ENCODE peak calls at places on chromosomes 11 and 22, in eight cellular contexts. One of them, this sample, is unnamed.

GRCh38 chr22:37428649-37429586 is 1.6 kb upstream of the ELFN2 start:
- DNase-seq in activated CD4-positive, alpha-beta T cell treated with anti-CD3 and anti-CD28 coated beads for 36 hours: peak
- DNase-seq in activated naive CD4-positive, alpha-beta T cell treated with anti-CD3 and anti-CD28 coated beads, Interleukin-2, amount 10 ng/mL, durations not matched to agents 7 days and 5 days: peak
- DNase-seq in GM20000: peak
- DNase-seq in CD8-positive, alpha-beta memory T cell: peak
- DNase-seq in nucleus accumbens: no peak
- DNase-seq in GDM1: peak
- DNase-seq in Caco-2: peak
- DNase-seq in this sample: no peak

GRCh38 chr22:27560781-27561180 is 240.8 kb downstream of the MN1 start:
- DNase-seq in nucleus accumbens: no peak
- DNase-seq in GDM1: no peak
- DNase-seq in activated naive CD4-positive, alpha-beta T cell treated with anti-CD3 and anti-CD28 coated beads, Interleukin-2, amount 10 ng/mL, durations not matched to agents 7 days and 5 days: no peak
- DNase-seq in activated CD4-positive, alpha-beta T cell treated with anti-CD3 and anti-CD28 coated beads for 36 hours: no peak
- DNase-seq in GM20000: no peak
- DNase-seq in Caco-2: no peak
- DNase-seq in CD8-positive, alpha-beta memory T cell: no peak
- DNase-seq in this sample: no peak

GRCh38 chr11:63699906-63700305 is 18.6 kb downstream of the RTN3 start:
- DNase-seq in CD8-positive, alpha-beta memory T cell: no peak
- DNase-seq in Caco-2: no peak
- DNase-seq in GM20000: no peak
- DNase-seq in GDM1: no peak
- DNase-seq in nucleus accumbens: no peak
- DNase-seq in activated naive CD4-positive, alpha-beta T cell treated with anti-CD3 and anti-CD28 coated beads, Interleukin-2, amount 10 ng/mL, durations not matched to agents 7 days and 5 days: no peak
- DNase-seq in activated CD4-positive, alpha-beta T cell treated with anti-CD3 and anti-CD28 coated beads for 36 hours: no peak
- DNase-seq in this sample: no peak

GRCh38 chr22:32270641-32271369 is 15.7 kb upstream of the SLC5A4 start:
- DNase-seq in GDM1: no peak
- DNase-seq in activated CD4-positive, alpha-beta T cell treated with anti-CD3 and anti-CD28 coated beads for 36 hours: no peak
- DNase-seq in activated naive CD4-positive, alpha-beta T cell treated with anti-CD3 and anti-CD28 coated beads, Interleukin-2, amount 10 ng/mL, durations not matched to agents 7 days and 5 days: no peak
- DNase-seq in nucleus accumbens: no peak
- DNase-seq in CD8-positive, alpha-beta memory T cell: no peak
- DNase-seq in Caco-2: no peak
- DNase-seq in GM20000: no peak
- DNase-seq in this sample: no peak

GRCh38 chr11:124762624-124763155 is 600 bp upstream of the ESAM start:
- DNase-seq in activated CD4-positive, alpha-beta T cell treated with anti-CD3 and anti-CD28 coated beads for 36 hours: no peak
- DNase-seq in activated naive CD4-positive, alpha-beta T cell treated with anti-CD3 and anti-CD28 coated beads, Interleukin-2, amount 10 ng/mL, durations not matched to agents 7 days and 5 days: no peak
- DNase-seq in GM20000: peak
- DNase-seq in Caco-2: peak
- DNase-seq in nucleus accumbens: no peak
- DNase-seq in CD8-positive, alpha-beta memory T cell: no peak
- DNase-seq in GDM1: no peak
- DNase-seq in this sample: no peak

GRCh38 chr11:13046626-13047570 is 37.8 kb downstream of the RASSF10 start:
- DNase-seq in activated naive CD4-positive, alpha-beta T cell treated with anti-CD3 and anti-CD28 coated beads, Interleukin-2, amount 10 ng/mL, durations not matched to agents 7 days and 5 days: no peak
- DNase-seq in nucleus accumbens: no peak
- DNase-seq in CD8-positive, alpha-beta memory T cell: no peak
- DNase-seq in activated CD4-positive, alpha-beta T cell treated with anti-CD3 and anti-CD28 coated beads for 36 hours: no peak
- DNase-seq in GDM1: no peak
- DNase-seq in Caco-2: no peak
- DNase-seq in GM20000: no peak
- DNase-seq in this sample: no peak

GRCh38 chr11:75339685-75340409 is 11.6 kb downstream of the ARRB1 start:
- DNase-seq in activated naive CD4-positive, alpha-beta T cell treated with anti-CD3 and anti-CD28 coated beads, Interleukin-2, amount 10 ng/mL, durations not matched to agents 7 days and 5 days: no peak
- DNase-seq in Caco-2: no peak
- DNase-seq in GDM1: no peak
- DNase-seq in activated CD4-positive, alpha-beta T cell treated with anti-CD3 and anti-CD28 coated beads for 36 hours: peak
- DNase-seq in nucleus accumbens: no peak
- DNase-seq in CD8-positive, alpha-beta memory T cell: no peak
- DNase-seq in GM20000: no peak
- DNase-seq in this sample: no peak

GRCh38 chr11:112778091-112778889 is 182.9 kb upstream of the NCAM1 start:
- DNase-seq in nucleus accumbens: no peak
- DNase-seq in activated CD4-positive, alpha-beta T cell treated with anti-CD3 and anti-CD28 coated beads for 36 hours: no peak
- DNase-seq in CD8-positive, alpha-beta memory T cell: no peak
- DNase-seq in Caco-2: no peak
- DNase-seq in GDM1: no peak
- DNase-seq in GM20000: no peak
- DNase-seq in activated naive CD4-positive, alpha-beta T cell treated with anti-CD3 and anti-CD28 coated beads, Interleukin-2, amount 10 ng/mL, durations not matched to agents 7 days and 5 days: no peak
- DNase-seq in this sample: no peak

GRCh38 chr11:11540157-11540556 is 81.6 kb downstream of the GALNT18 start:
- DNase-seq in Caco-2: no peak
- DNase-seq in nucleus accumbens: no peak
- DNase-seq in activated CD4-positive, alpha-beta T cell treated with anti-CD3 and anti-CD28 coated beads for 36 hours: no peak
- DNase-seq in CD8-positive, alpha-beta memory T cell: no peak
- DNase-seq in GDM1: no peak
- DNase-seq in GM20000: no peak
- DNase-seq in activated naive CD4-positive, alpha-beta T cell treated with anti-CD3 and anti-CD28 coated beads, Interleukin-2, amount 10 ng/mL, durations not matched to agents 7 days and 5 days: no peak
- DNase-seq in this sample: no peak

GRCh38 chr11:89508544-89508943 is 17.4 kb upstream of the NOX4 start:
- DNase-seq in Caco-2: no peak
- DNase-seq in nucleus accumbens: no peak
- DNase-seq in activated naive CD4-positive, alpha-beta T cell treated with anti-CD3 and anti-CD28 coated beads, Interleukin-2, amount 10 ng/mL, durations not matched to agents 7 days and 5 days: no peak
- DNase-seq in CD8-positive, alpha-beta memory T cell: no peak
- DNase-seq in GDM1: no peak
- DNase-seq in activated CD4-positive, alpha-beta T cell treated with anti-CD3 and anti-CD28 coated beads for 36 hours: no peak
- DNase-seq in GM20000: no peak
- DNase-seq in this sample: no peak

GRCh38 chr11:6270584-6271246 is 11.1 kb downstream of the CCKBR start:
- DNase-seq in nucleus accumbens: no peak
- DNase-seq in Caco-2: no peak
- DNase-seq in GDM1: no peak
- DNase-seq in GM20000: no peak
- DNase-seq in activated CD4-positive, alpha-beta T cell treated with anti-CD3 and anti-CD28 coated beads for 36 hours: no peak
- DNase-seq in CD8-positive, alpha-beta memory T cell: no peak
- DNase-seq in activated naive CD4-positive, alpha-beta T cell treated with anti-CD3 and anti-CD28 coated beads, Interleukin-2, amount 10 ng/mL, durations not matched to agents 7 days and 5 days: no peak
- DNase-seq in this sample: no peak

This sample was measured in NCI-H2029.